ENCODE peak calls at places on chromosomes 3 and 15, in ten cellular contexts. H, E, L, M, R, C, I, B, A and X are unnamed samples.

GRCh38 chr15:31364301-31365031 is 37.8 kb downstream of the KLF13 start:
- DNase-seq in C (no peak), M (no peak), A (no peak), E (peak), B (no peak), R (no peak), H (no peak), I (peak), L (no peak), X (no peak)

GRCh38 chr3:79618883-79619282 is 148.9 kb downstream of the ROBO1 start:
- DNase-seq in L (no peak), M (no peak), B (no peak), R (no peak), C (no peak), H (no peak), I (no peak), A (no peak), E (no peak), X (no peak)

GRCh38 chr15:80856400-80856799 is 77.2 kb downstream of the CEMIP start:
- DNase-seq in M (no peak), E (no peak), H (peak), R (no peak), C (no peak), B (no peak), I (peak), L (no peak), A (no peak), X (no peak)

GRCh38 chr15:83250766-83251165 is 33.7 kb downstream of the BNC1 start:
- DNase-seq in B (no peak), L (peak), I (no peak), C (no peak), M (no peak), E (no peak), H (no peak), A (no peak), R (no peak), X (no peak)

GRCh38 chr15:97745481-97746071 is 214.9 kb upstream of the ARRDC4 start:
- DNase-seq in M (peak), I (peak), R (no peak), L (peak), B (peak), C (peak), A (no peak), H (peak), E (no peak), X (no peak)

GRCh38 chr3:134352031-134352671 is 22.1 kb downstream of the AMOTL2 start:
- DNase-seq in R (no peak), B (no peak), A (no peak), E (no peak), H (no peak), C (no peak), I (no peak), L (peak), M (no peak), X (no peak)

GRCh38 chr3:65632409-65632808 is 406.3 kb downstream of the MAGI1 start:
- DNase-seq in B (no peak), C (no peak), M (no peak), L (no peak), E (no peak), I (no peak), A (no peak), H (no peak), R (no peak), X (no peak)

GRCh38 chr3:58528629-58529028 is 8.4 kb downstream of the ACOX2 start:
- DNase-seq in R (no peak), H (no peak), L (peak), A (no peak), M (no peak), C (no peak), E (no peak), B (no peak), I (no peak), X (no peak)

GRCh38 chr15:80567721-80568157 is 127.4 kb upstream of the ABHD17C start:
- DNase-seq in H (peak), M (peak), C (peak), E (no peak), L (peak), R (peak), B (peak), I (peak), A (no peak), X (no peak)

GRCh38 chr3:187130346-187131066 is 8.8 kb downstream of the RPL39L start:
- DNase-seq in A (no peak), M (peak), I (peak), L (peak), R (no peak), C (no peak), H (no peak), B (no peak), E (no peak), X (no peak)

GRCh38 chr3:101902041-101902440 is 52.7 kb downstream of the NFKBIZ start:
- DNase-seq in I (no peak), L (peak), H (no peak), C (no peak), E (no peak), B (no peak), R (no peak), M (peak), A (no peak), X (no peak)

GRCh38 chr3:154758109-154758868 is 321.8 kb upstream of the MME start:
- DNase-seq in L (peak), M (no peak), B (peak), H (peak), E (no peak), C (no peak), R (no peak), I (no peak), A (peak), X (peak)

GRCh38 chr3:190988102-190988501 is 125.6 kb upstream of the GMNC start:
- DNase-seq in A (no peak), L (no peak), B (no peak), C (no peak), M (no peak), E (no peak), I (no peak), H (no peak), R (no peak), X (no peak)

GRCh38 chr3:127238602-127239001 is 45.7 kb downstream of the PRR23E start:
- DNase-seq in R (no peak), C (no peak), I (no peak), L (no peak), A (no peak), E (no peak), H (no peak), B (no peak), M (no peak), X (no peak)

GRCh38 chr3:108462899-108463298 is 47.5 kb downstream of the MYH15 start:
- DNase-seq in I (no peak), H (no peak), B (no peak), R (no peak), M (no peak), E (no peak), A (no peak), C (no peak), L (peak), X (no peak)

GRCh38 chr3:46098319-46098761 is 71.1 kb upstream of the XCR1 start:
- DNase-seq in I (peak), L (peak), E (peak), A (no peak), B (no peak), C (no peak), R (no peak), H (no peak), M (no peak), X (no peak)

GRCh38 chr3:102206506-102207145 is 228.2 kb upstream of the ZPLD1 start:
- DNase-seq in H (no peak), C (no peak), R (no peak), L (peak), I (no peak), B (no peak), A (no peak), M (peak), E (no peak), X (no peak)

GRCh38 chr15:38961886-38962285 is 397.3 kb upstream of the RASGRP1 start:
- DNase-seq in H (no peak), A (no peak), C (no peak), L (peak), B (no peak), I (no peak), R (no peak), M (no peak), E (no peak), X (no peak)

GRCh38 chr3:26280517-26280916 is 342.1 kb upstream of the LRRC3B start:
- DNase-seq in R (no peak), M (no peak), B (no peak), H (no peak), A (no peak), C (no peak), I (no peak), L (no peak), E (no peak), X (no peak)

GRCh38 chr3:185131602-185132256 is 21.1 kb downstream of the C3orf70 start:
- DNase-seq in I (no peak), L (no peak), H (no peak), R (no peak), B (no peak), M (no peak), C (no peak), A (no peak), E (no peak), X (no peak)

GRCh38 chr3:8621872-8622271 is 22.7 kb downstream of the SSUH2 start:
- DNase-seq in B (no peak), L (peak), E (no peak), A (no peak), C (no peak), R (no peak), I (no peak), M (peak), H (no peak), X (no peak)

GRCh38 chr3:72123908-72124441 is 339.0 kb upstream of the PROK2 start:
- DNase-seq in E (no peak), I (peak), H (no peak), M (peak), B (no peak), C (no peak), R (no peak), L (peak), A (no peak), X (no peak)

GRCh38 chr15:50259276-50259675 is 6.2 kb downstream of the HDC start:
- DNase-seq in I (no peak), H (no peak), E (no peak), R (no peak), B (no peak), L (no peak), M (no peak), A (no peak), C (no peak), X (no peak)

GRCh38 chr3:193680220-193680619 is 87.2 kb downstream of the OPA1 start:
- DNase-seq in E (no peak), H (no peak), R (no peak), L (peak), B (no peak), M (no peak), I (no peak), A (no peak), C (peak), X (no peak)

GRCh38 chr3:43098761-43099160 is 7.1 kb downstream of the POMGNT2 start:
- DNase-seq in R (no peak), M (no peak), I (no peak), L (no peak), E (no peak), C (no peak), A (no peak), H (no peak), B (no peak), X (no peak)

GRCh38 chr15:76114561-76114960 is 54.8 kb downstream of the TMEM266 start:
- DNase-seq in B (no peak), A (no peak), C (no peak), L (no peak), I (no peak), M (no peak), R (no peak), E (no peak), H (no peak), X (no peak)